ENCODE peak calls at places on chromosomes 5 and 9, in eight cellular contexts. L is HCT116, T is HL-60, F is HepG2, H is K562, S is SK-N-SH, I is Panc1, A is GM12878. O is an unnamed sample.

GRCh38 chr5:132962429-132962928 is 955 bp downstream of the AFF4 start:
- DNase-seq in S (peak), T (no peak), I (peak), L (peak), F (peak), H (peak), A (no peak), O (peak)

GRCh38 chr9:77440057-77440456 is 208.1 kb downstream of the GNA14 start:
- DNase-seq in I (no peak), H (no peak), S (peak), A (no peak), F (no peak), L (no peak), T (no peak), O (peak)

GRCh38 chr5:91122663-91123062 is 260.5 kb downstream of the ARRDC3 start:
- DNase-seq in S (no peak), T (no peak), H (no peak), A (no peak), F (no peak), I (no peak), L (no peak), O (no peak)

GRCh38 chr9:68515304-68516017 is 25.2 kb downstream of the TMEM252 start:
- DNase-seq in F (no peak), S (no peak), T (no peak), L (no peak), A (no peak), H (no peak), I (no peak), O (no peak)

GRCh38 chr5:2357309-2357708 is 394.2 kb downstream of the IRX2 start:
- DNase-seq in F (no peak), S (no peak), H (no peak), T (no peak), L (no peak), I (no peak), A (no peak), O (no peak)

GRCh38 chr5:67165524-67166459 is 30.8 kb downstream of the CD180 start:
- DNase-seq in A (no peak), L (peak), S (peak), I (no peak), H (peak), F (no peak), T (peak), O (peak)

GRCh38 chr5:139392678-139393496 is 2.0 kb downstream of the PROB1 start:
- DNase-seq in S (peak), I (peak), F (no peak), T (peak), A (no peak), L (peak), H (no peak), O (peak)

GRCh38 chr5:118111956-118112355 is 876.4 kb downstream of the DTWD2 start:
- DNase-seq in H (no peak), I (no peak), T (no peak), L (no peak), A (no peak), F (no peak), S (no peak), O (peak)

GRCh38 chr5:156435101-156435500 is 108.1 kb downstream of the SGCD start:
- DNase-seq in F (no peak), T (no peak), S (no peak), A (no peak), L (no peak), I (no peak), H (no peak), O (no peak)

GRCh38 chr9:6007770-6008168 is 7.7 kb downstream of the RANBP6 start:
- DNase-seq in T (peak), H (no peak), S (peak), I (no peak), F (peak), A (no peak), L (peak), O (peak)

GRCh38 chr5:74420220-74420619 is 220.3 kb downstream of the ENC1 start:
- DNase-seq in A (no peak), I (no peak), F (no peak), S (no peak), H (no peak), T (no peak), L (no peak), O (no peak)

GRCh38 chr9:112104901-112105300 is 70.2 kb downstream of the SUSD1 start:
- DNase-seq in I (no peak), H (no peak), T (no peak), F (no peak), A (no peak), L (no peak), S (no peak), O (no peak)

GRCh38 chr5:77319140-77319539 is 108.7 kb downstream of the PDE8B start:
- DNase-seq in L (no peak), A (no peak), H (no peak), T (no peak), S (no peak), F (no peak), I (no peak), O (no peak)

GRCh38 chr5:14753292-14753691 is 88.8 kb downstream of the OTULIN start:
- DNase-seq in S (no peak), I (no peak), L (no peak), H (no peak), T (no peak), F (peak), A (no peak), O (no peak)

GRCh38 chr9:95462419-95463121 is 54.2 kb downstream of the PTCH1 start:
- DNase-seq in H (peak), A (peak), I (no peak), T (peak), L (no peak), F (no peak), S (peak), O (peak)

GRCh38 chr5:14741721-14742426 is 77.4 kb downstream of the OTULIN start:
- DNase-seq in H (no peak), F (no peak), T (no peak), L (no peak), S (no peak), A (no peak), I (no peak), O (no peak)

GRCh38 chr5:96595300-96596090 is 66.7 kb upstream of the CAST start:
- DNase-seq in L (no peak), A (no peak), I (no peak), T (no peak), H (peak), F (peak), S (no peak), O (peak)

GRCh38 chr5:145750194-145750593 is 84.9 kb downstream of the PRELID2 start:
- DNase-seq in F (no peak), A (no peak), T (no peak), I (no peak), S (no peak), L (no peak), H (no peak), O (no peak)

GRCh38 chr9:121059998-121060636 is 10.0 kb upstream of the C5 start:
- DNase-seq in A (no peak), H (peak), L (peak), F (peak), I (peak), T (peak), S (peak), O (peak)

GRCh38 chr5:179125789-179126505 is 65.8 kb downstream of the ZNF354C start:
- DNase-seq in I (no peak), H (no peak), A (no peak), L (no peak), F (no peak), S (no peak), T (no peak), O (no peak)

GRCh38 chr9:91884746-91885687 is 65.0 kb downstream of the ROR2 start:
- DNase-seq in T (no peak), L (no peak), A (no peak), F (peak), S (no peak), I (no peak), H (no peak), O (peak)

GRCh38 chr5:154276932-154277331 is 86.4 kb downstream of the GALNT10 start:
- DNase-seq in I (no peak), F (no peak), S (no peak), A (no peak), L (no peak), H (peak), T (no peak), O (no peak)

GRCh38 chr9:69975681-69976080 is 68.0 kb upstream of the MAMDC2 start:
- DNase-seq in H (no peak), T (no peak), S (no peak), A (no peak), L (no peak), I (no peak), F (no peak), O (no peak)

GRCh38 chr5:153749941-153750340 is 259.5 kb downstream of the GRIA1 start:
- DNase-seq in L (no peak), A (no peak), S (no peak), H (no peak), I (no peak), T (no peak), F (no peak), O (no peak)

GRCh38 chr9:85960688-85961093 is 19.7 kb downstream of the NAA35 start:
- DNase-seq in H (peak), F (no peak), I (no peak), T (no peak), S (no peak), L (no peak), A (no peak), O (no peak)

GRCh38 chr9:35526087-35526801 is 36.3 kb downstream of the RUSC2 start:
- DNase-seq in H (no peak), S (no peak), I (no peak), L (no peak), T (peak), F (no peak), A (no peak), O (no peak)

GRCh38 chr9:125700791-125701190 is 6.2 kb downstream of the MAPKAP1 start:
- DNase-seq in F (no peak), S (no peak), I (no peak), L (no peak), H (no peak), A (peak), T (no peak), O (peak)

GRCh38 chr5:168578006-168578405 is 1.2 kb downstream of the PANK3 start:
- DNase-seq in H (no peak), L (no peak), A (no peak), I (peak), T (no peak), F (no peak), S (no peak), O (no peak)

GRCh38 chr9:111605041-111605559 is 5.7 kb upstream of the PTGR1 start:
- DNase-seq in A (no peak), S (no peak), L (no peak), H (no peak), T (no peak), I (no peak), F (peak), O (no peak)

GRCh38 chr5:42811591-42812392 is at the start of gene SELENOP:
- DNase-seq in I (peak), H (no peak), T (no peak), A (peak), F (peak), S (no peak), L (peak), O (peak)

GRCh38 chr9:91060520-91061343 is 259.1 kb downstream of the SYK start:
- DNase-seq in A (no peak), F (peak), T (no peak), S (no peak), H (no peak), I (peak), L (no peak), O (no peak)

GRCh38 chr5:14405706-14406553 is 175.7 kb upstream of the OTULINL start:
- DNase-seq in H (no peak), F (no peak), I (no peak), L (no peak), T (no peak), A (no peak), S (no peak), O (no peak)

GRCh38 chr9:93156475-93157008 is 22.5 kb upstream of the NINJ1 start:
- DNase-seq in I (no peak), A (peak), F (no peak), S (no peak), H (no peak), T (no peak), L (no peak), O (no peak)

GRCh38 chr5:180090769-180091546 is 19.4 kb upstream of the RNF130 start:
- DNase-seq in S (no peak), I (no peak), T (peak), L (peak), F (peak), A (no peak), H (no peak), O (peak)

GRCh38 chr5:82894754-82895153 is 182.4 kb downstream of the TMEM167A start:
- DNase-seq in A (no peak), H (no peak), L (no peak), I (no peak), F (no peak), T (no peak), S (peak), O (no peak)

GRCh38 chr5:168992687-168993086 is 308.3 kb downstream of the SLIT3 start:
- DNase-seq in A (no peak), H (no peak), T (no peak), L (peak), S (peak), I (no peak), F (peak), O (peak)

GRCh38 chr5:127492854-127493738 is 24.3 kb upstream of the PRRC1 start:
- DNase-seq in F (peak), L (peak), S (peak), A (peak), H (peak), T (no peak), I (peak), O (peak)

GRCh38 chr9:79598562-79599345 is 27.0 kb downstream of the TLE4 start:
- DNase-seq in H (no peak), A (no peak), F (no peak), T (no peak), I (no peak), S (no peak), L (no peak), O (no peak)

GRCh38 chr5:62043289-62044274 is 262.4 kb upstream of the KIF2A start:
- DNase-seq in F (no peak), S (no peak), T (no peak), L (no peak), H (no peak), I (no peak), A (no peak), O (peak)

DNA sequence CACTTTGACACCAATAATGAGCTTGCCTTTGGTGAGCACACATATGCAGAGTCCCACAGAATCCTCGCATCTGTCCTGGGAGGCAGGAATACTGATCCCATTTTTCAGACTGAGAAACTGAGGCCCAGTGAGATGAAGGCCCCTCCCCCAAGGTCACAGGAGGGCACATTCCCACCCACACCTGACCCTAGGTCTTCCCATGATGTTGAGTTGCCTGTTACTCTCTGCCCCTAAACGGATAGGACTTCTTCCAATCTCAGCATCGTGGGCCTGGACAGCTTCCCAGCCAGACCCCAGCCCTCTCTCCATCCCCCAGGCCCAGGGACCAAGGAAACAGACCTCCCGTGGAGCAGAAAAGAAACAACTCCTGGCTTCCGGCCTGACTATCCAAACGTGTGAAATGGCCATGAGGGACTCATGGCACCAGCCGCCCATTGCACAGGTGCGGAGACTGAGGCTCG is 877 bp downstream of the SH3GLB2 start:
- DNase-seq in A (no peak), I (no peak), L (no peak), H (no peak), T (no peak), F (no peak), S (peak), O (peak)
- TF ChIP-seq REST in A (no peak), I (no peak), L (no peak), H (no peak), T (no peak), F (no peak), S (no peak), O (no peak)

DNA sequence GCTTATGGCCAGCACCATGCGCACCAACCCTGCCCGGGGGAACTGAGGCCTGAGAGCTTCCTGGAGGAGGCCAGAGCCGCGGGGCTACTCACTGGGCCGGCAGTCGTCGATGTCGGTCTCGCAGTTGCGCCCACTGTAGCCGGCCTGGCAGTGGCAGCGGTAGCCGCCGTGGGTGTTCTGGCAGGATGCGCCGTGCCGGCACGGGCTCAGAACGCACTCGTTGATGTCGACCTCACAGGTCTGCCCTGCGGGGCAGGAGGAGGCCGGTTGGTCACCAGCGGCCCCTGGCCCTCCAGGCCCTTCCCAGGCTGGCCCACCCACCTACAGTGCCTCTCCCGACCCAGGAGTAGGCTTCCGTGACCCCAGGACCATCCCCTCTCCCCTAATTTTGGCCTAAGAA is 27.7 kb upstream of the SEC16A start:
- DNase-seq in H (no peak), I (no peak), A (no peak), S (no peak), L (no peak), F (no peak), T (no peak), O (no peak)
- TF ChIP-seq POLR2AphosphoS5 in H (no peak), I (no peak), A (no peak), S (no peak), L (no peak), F (no peak), T (no peak), O (no peak)

DNA sequence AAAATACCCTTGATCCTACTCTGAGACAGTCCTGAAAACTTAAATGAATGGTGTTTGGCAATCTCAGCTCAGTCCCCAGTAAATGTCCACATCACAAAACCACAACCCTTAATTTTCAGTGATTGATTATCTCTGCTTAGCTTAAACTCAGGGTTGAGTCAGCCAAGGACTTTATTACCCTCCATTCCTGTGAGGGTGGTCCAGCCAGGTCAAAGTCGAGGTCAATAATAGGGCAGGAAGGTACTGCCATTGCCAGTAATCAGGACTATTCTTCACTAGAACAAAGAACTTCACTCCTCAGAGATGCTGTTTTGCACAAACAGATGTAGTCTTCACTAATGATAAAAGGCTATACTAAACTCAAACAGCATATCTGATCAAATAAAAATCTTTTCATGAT is 499.4 kb downstream of the ISL1 start:
- DNase-seq in H (no peak), I (no peak), L (no peak), T (no peak), F (no peak), S (no peak), A (no peak), O (peak)
- TF ChIP-seq REST in H (no peak), I (no peak), L (no peak), T (no peak), F (no peak), S (no peak), A (no peak), O (no peak)

GRCh38 chr5:121251954-121252353 is 599.7 kb upstream of the FTMT start:
- DNase-seq in T (no peak), L (peak), I (peak), S (no peak), F (peak), H (no peak), A (no peak), O (no peak)
- TF ChIP-seq POLR2AphosphoS5 in T (no peak), L (no peak), I (no peak), S (no peak), F (no peak), H (no peak), A (no peak), O (no peak)

GRCh38 chr9:2027761-2028160 is 12.6 kb downstream of the SMARCA2 start:
- DNase-seq in S (no peak), H (no peak), L (no peak), F (no peak), A (no peak), T (no peak), I (no peak), O (no peak)
- TF ChIP-seq REST in S (no peak), H (no peak), L (no peak), F (no peak), A (no peak), T (no peak), I (no peak), O (no peak)

DNA sequence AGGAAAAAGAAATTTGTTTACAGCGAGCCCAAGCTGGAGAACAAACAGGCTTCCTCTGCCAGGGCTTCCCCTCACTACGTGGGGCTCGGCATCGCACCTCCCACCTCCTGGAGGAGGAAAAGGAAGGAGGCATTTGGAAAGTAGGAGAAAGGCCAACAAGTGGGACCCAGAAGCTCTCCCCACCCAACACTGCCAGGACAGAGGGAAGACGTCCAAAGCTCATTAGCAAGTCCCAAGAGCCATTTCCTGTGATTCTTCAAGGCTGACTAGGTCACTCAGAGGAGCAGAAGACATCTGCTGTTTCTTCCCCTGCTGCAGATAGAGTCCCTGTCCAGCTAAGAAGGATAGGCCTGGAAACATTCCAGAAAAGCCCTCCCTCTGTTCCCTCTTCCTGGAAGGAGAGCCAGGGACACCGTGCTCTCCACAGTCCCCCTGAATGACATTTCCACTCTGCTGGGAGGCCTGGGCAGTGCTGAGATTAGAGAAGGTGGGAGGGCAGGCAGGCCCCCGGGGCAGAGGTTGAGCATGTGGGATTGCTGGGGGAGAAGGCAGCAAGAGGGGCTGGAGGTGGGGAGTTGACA is 57.0 kb upstream of the NEURL1B start:
- DNase-seq in T (no peak), L (no peak), F (no peak), A (no peak), S (no peak), I (no peak), H (no peak), O (no peak)
- TF ChIP-seq POLR2AphosphoS5 in T (no peak), L (no peak), F (no peak), A (no peak), S (no peak), I (no peak), H (no peak), O (no peak)

GRCh38 chr5:19519448-19519847 is 468.6 kb downstream of the CDH18 start:
- DNase-seq in I (no peak), T (no peak), F (no peak), L (no peak), S (no peak), A (no peak), H (no peak), O (no peak)
- TF ChIP-seq REST in I (no peak), T (no peak), F (no peak), L (no peak), S (no peak), A (no peak), H (no peak), O (no peak)